ENCODE peak calls at places on chromosomes 2 and 18, in four cellular contexts. H is A549, P is H1, R is K562. U is an unnamed sample.

GRCh38 chr2:120559401-120559800 is 176.3 kb upstream of the GLI2 start:
- DNase-seq in H (no peak), P (no peak), R (no peak), U (no peak)

GRCh38 chr2:113910110-113910717 is 20.3 kb downstream of the ACTR3 start:
- DNase-seq in H (no peak), P (no peak), R (no peak), U (no peak)

GRCh38 chr18:48914581-48915251 is 36.0 kb downstream of the SMAD7 start:
- DNase-seq in H (no peak), P (no peak), R (no peak), U (no peak)

GRCh38 chr2:240932001-240932723 is 26.0 kb downstream of the CROCC2 start:
- DNase-seq in H (no peak), P (peak; percentile 44), R (no peak), U (no peak)

GRCh38 chr2:242031481-242032019 is 162.0 kb downstream of the RTP5 start:
- DNase-seq in H (no peak), P (peak; percentile 14), R (no peak), U (no peak)

GRCh38 chr18:58887613-58887963 is 22.9 kb downstream of the ZNF532 start:
- DNase-seq in H (no peak), P (no peak), R (no peak), U (no peak)

GRCh38 chr2:27807476-27807875 is 36.0 kb downstream of the MRPL33 start:
- DNase-seq in H (peak; percentile 62), P (no peak), R (no peak), U (peak; percentile 36)

GRCh38 chr2:26619649-26620605 is 21.2 kb downstream of the CIB4 start:
- DNase-seq in H (no peak), P (peak; percentile 41), R (no peak), U (no peak)

GRCh38 chr2:55010915-55011314 is 39.3 kb downstream of the RTN4 start:
- DNase-seq in H (peak; percentile 37), P (no peak), R (no peak), U (peak; percentile 28)

GRCh38 chr2:9285385-9285784 is 78.8 kb downstream of the ASAP2 start:
- DNase-seq in H (no peak), P (no peak), R (no peak), U (no peak)

GRCh38 chr2:107362973-107363372 is 463.7 kb upstream of the RGPD4 start:
- DNase-seq in H (no peak), P (no peak), R (no peak), U (no peak)

GRCh38 chr18:1930291-1931270 is 640.7 kb downstream of the METTL4 start:
- DNase-seq in H (no peak), P (no peak), R (no peak), U (no peak)

GRCh38 chr18:32930695-32931301 is 158.0 kb upstream of the KLHL14 start:
- DNase-seq in H (peak; percentile 27), P (no peak), R (peak; percentile 16), U (peak; percentile 55)

GRCh38 chr2:17580319-17580715 is 39.8 kb downstream of the VSNL1 start:
- DNase-seq in H (no peak), P (no peak), R (no peak), U (no peak)

GRCh38 chr2:69386376-69386775 is 651 bp downstream of the GFPT1 start:
- DNase-seq in H (no peak), P (peak; percentile 11), R (no peak), U (peak; percentile 24)

GRCh38 chr18:39870586-39870985 is 2084.4 kb upstream of the PIK3C3 start:
- DNase-seq in H (no peak), P (no peak), R (no peak), U (no peak)

GRCh38 chr2:188450740-188451480 is 159.2 kb downstream of the GULP1 start:
- DNase-seq in H (no peak), P (no peak), R (no peak), U (no peak)

GRCh38 chr2:56191617-56192016 is 7.8 kb downstream of the CCDC85A start:
- DNase-seq in H (peak; percentile 71), P (peak; percentile 48), R (peak; percentile 17), U (peak; percentile 39)

GRCh38 chr18:62033207-62033606 is 140.4 kb upstream of the RNF152 start:
- DNase-seq in H (no peak), P (no peak), R (no peak), U (no peak)

DNA sequence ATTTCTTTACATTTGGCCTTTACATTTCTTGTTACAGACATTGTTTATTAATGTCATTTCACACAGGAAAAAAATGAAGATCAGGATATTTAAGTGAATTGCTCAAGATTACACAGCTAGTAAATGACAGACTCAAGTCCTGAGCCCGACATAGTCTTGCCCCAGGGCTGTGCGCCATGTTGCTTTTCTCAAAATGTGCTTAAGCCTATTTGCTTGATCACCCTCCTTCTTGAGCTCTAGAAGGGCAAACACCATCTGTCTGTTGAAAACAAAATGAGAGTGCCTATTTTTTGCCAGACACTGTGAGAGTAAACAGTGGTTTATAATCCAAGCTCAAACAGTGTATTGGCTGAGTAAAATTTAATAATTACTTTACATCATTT is 34.8 kb upstream of the HNMT start:
- DNase-seq in H (no peak), P (no peak), R (no peak), U (no peak)
- TF ChIP-seq RNF2 in H (no peak), P (no peak), R (no peak), U (no peak)

DNA sequence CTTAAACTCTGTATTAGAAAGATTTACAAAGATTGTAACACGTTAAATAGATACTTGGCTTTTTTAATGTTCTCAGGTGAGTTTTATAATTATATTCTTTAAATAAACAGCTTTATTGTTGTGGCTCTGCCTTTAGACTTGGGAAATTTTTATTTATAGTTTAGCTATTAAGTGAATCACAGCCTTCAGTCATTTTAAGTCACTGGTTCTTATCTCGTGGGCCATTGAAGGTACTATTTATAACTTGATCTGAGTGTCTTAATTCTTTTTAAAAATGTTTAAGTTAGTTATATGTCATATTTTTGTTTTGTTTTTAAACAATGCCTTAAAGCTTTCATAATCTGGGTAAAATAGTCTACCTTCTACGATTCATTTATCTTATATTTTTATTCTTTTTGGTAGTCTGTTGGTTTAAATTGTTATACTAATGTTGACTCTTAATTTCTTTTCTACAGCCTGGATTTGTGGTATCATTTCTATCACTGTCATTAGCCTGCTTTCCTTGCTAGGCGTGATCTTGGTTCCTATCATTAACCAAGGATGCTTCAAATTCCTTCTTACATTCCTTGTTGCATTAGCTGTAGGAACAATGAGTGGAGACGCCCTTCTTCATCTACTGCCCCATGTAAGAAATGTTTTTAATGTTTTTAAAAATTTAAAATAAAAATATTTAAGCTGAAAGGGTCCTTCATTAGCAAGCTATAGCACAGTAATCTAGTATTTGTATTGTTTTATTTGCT is 49.3 kb downstream of the SLC39A10 start:
- DNase-seq in H (no peak), P (no peak), R (no peak), U (no peak)
- TF ChIP-seq RNF2 in H (no peak), P (no peak), R (no peak), U (no peak)

DNA sequence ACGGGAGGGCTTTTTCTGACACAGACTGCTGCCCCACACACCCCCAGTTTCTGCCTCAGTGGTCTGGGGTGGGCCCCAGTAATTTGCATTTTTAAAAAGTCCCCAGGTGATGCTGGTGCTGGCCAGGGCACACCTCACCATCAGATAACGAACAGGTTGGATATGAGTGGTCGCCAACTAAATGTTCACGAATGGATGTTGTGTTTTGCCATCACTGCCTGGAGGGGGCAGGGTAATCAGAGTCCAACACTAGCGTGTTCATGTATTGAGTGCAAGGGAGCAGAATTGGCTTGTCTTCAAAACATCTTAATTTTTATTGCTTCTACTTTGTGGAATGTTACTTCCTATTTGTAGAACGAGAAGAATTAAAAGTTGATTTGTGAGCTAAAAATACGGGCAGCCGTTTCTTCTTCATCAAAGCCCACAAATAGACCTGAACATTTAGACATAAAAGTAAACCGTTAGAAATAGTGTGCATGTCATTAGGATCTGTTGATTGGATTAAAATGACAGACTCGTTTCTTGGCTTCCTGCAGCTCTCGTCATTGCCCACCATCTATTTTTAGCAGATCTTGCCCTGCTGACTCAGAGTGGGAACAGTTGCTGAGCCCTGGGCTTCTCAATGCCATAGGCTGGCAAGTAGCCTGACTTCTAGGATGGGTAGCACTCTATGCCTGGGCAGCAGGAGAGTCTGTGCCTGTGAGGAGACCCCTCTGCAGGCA is 45.2 kb downstream of the NCK2 start:
- DNase-seq in H (no peak), P (no peak), R (no peak), U (no peak)
- TF ChIP-seq RNF2 in H (no peak), P (no peak), R (no peak), U (no peak)

DNA sequence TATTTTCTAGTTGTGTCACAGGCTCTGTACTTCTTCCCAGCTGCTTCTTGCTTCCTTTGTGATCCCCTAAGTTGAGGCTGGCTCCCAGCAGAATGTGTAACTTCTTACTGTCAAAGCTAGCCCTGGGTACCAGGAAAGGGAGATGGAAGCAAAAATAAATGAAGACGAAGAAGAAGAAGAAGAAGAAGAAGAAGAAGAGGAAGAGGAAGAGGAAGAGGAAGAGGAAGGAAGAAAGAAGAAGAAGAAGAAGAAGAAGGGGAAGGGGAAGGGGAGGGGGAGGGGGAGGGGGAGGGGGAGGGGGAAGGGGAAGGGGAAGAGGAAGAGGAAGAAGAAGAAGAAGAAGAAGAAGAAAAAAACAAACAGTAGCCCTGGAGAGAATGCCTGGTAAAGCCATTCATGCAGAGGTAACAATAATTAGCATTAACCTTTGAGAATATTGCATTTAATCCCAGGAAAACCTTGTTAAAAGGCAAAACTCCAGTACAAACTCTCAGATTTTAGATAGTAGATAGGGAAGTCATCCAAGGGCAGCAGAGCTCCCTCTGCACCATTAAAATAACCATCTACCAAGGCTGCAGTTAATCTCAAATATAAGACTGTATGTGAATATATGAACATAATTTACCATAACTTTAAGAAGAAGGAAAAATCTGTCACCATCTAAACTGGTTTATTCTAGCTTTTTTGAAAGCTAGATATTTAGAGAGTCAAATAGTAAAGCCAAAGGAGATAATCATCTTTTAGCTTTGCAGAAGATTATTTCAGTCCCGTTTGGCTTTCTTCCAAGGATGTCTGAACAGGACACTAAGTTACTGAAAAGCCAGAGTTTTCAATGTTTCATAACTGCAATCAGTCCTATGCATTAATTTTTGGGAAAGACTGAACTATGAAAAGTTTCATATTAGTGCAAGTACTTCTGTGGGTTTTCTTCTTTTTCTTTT is 44.3 kb upstream of the FBXO11 start:
- DNase-seq in H (no peak), P (no peak), R (no peak), U (no peak)
- TF ChIP-seq RNF2 in H (no peak), P (no peak), R (no peak), U (no peak)

DNA sequence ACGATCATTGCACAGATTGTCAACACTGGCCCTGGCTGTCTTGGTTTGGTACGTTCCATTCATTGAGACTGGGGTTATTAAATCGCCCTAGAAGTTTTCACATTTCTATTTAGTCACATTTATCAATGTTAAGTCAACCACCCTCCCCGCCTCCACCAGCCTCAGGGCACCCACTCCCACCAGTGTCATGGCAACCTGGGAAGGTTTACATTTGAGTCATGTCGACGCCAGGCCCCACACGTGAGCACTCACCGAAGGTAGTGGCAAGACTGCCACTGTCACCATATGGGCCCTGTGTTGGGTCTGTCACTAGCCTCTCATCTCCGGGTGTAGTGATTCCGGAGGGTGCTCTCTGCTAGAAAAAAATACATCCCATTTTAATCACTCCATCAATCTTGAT is 194.2 kb downstream of the TWIST2 start:
- DNase-seq in H (no peak), P (no peak), R (no peak), U (no peak)
- TF ChIP-seq RNF2 in H (no peak), P (no peak), R (no peak), U (no peak)

GRCh38 chr18:8816805-8817204 is 111.4 kb downstream of the MTCL1 start:
- DNase-seq in H (no peak), P (no peak), R (no peak), U (no peak)
- TF ChIP-seq RNF2 in H (no peak), P (no peak), R (no peak), U (no peak)

GRCh38 chr2:234606906-234607305 is 110.0 kb upstream of the ARL4C start:
- DNase-seq in H (no peak), P (peak; percentile 6), R (no peak), U (no peak)
- TF ChIP-seq RNF2 in H (no peak), P (no peak), R (no peak), U (no peak)